ENCODE peak calls at places on chromosomes 16 and 17, in eight cellular contexts. S, V, A, D, P, K, W and Z are unnamed samples.

GRCh38 chr16:57988929-57989328 is 11.5 kb downstream of the ZNF319 start:
- DNase-seq in S (no peak), V (peak), A (no peak), D (peak), P (no peak), K (no peak), W (peak), Z (no peak)

GRCh38 chr16:67082891-67083290 is 26.9 kb upstream of the PHAF1 start:
- DNase-seq in S (no peak), V (no peak), A (no peak), D (no peak), P (no peak), K (no peak), W (no peak), Z (no peak)

GRCh38 chr16:11047057-11047456 is 102.7 kb downstream of the CLEC16A start:
- DNase-seq in S (no peak), V (peak), A (no peak), D (no peak), P (peak), K (no peak), W (no peak), Z (no peak)

GRCh38 chr17:82047914-82048570 is 3.6 kb downstream of the RFNG start:
- DNase-seq in S (no peak), V (no peak), A (no peak), D (peak), P (no peak), K (no peak), W (peak), Z (no peak)

GRCh38 chr16:2465653-2466415 is 5.3 kb upstream of the NTN3 start:
- DNase-seq in S (no peak), V (no peak), A (no peak), D (no peak), P (no peak), K (no peak), W (peak), Z (no peak)

GRCh38 chr16:19062706-19063105 is 4.7 kb upstream of the COQ7 start:
- DNase-seq in S (no peak), V (no peak), A (no peak), D (no peak), P (no peak), K (no peak), W (no peak), Z (no peak)

GRCh38 chr17:82154881-82155331 is 56.9 kb upstream of the FASN start:
- DNase-seq in S (no peak), V (no peak), A (no peak), D (no peak), P (no peak), K (no peak), W (peak), Z (no peak)

GRCh38 chr17:65554568-65555223 is 6.8 kb downstream of the AXIN2 start:
- DNase-seq in S (no peak), V (peak), A (peak), D (peak), P (no peak), K (peak), W (peak), Z (no peak)

GRCh38 chr16:87132361-87133014 is 184.7 kb downstream of the C16orf95 start:
- DNase-seq in S (no peak), V (peak), A (no peak), D (no peak), P (peak), K (no peak), W (peak), Z (peak)

GRCh38 chr17:80195671-80196529 is 24.2 kb downstream of the SGSH start:
- DNase-seq in S (no peak), V (no peak), A (no peak), D (no peak), P (peak), K (peak), W (peak), Z (peak)

GRCh38 chr17:68511671-68512246 is 471 bp upstream of the PRKAR1A start:
- DNase-seq in S (peak), V (peak), A (peak), D (peak), P (peak), K (peak), W (peak), Z (peak)

DNA sequence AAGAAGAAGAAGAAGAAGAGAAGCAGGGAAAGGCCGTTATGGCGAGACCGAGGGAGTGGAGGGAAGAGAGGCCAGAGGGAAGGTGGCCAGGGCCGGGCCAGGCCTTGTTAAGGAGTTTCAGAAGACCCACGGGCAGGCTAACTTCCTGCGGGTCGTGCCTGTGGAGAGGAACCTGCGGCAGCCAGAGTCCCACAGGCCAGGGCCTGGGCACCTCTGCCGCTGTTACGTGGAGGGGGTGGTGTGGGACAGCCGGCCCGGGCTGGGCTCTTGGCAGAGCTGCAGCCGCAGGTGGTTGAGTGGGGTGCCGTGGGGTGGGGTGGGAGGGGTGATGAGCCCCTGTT is 5.5 kb downstream of the WDR81 start:
- DNase-seq in S (no peak), V (no peak), A (no peak), D (no peak), P (no peak), K (no peak), W (no peak), Z (no peak)
- H3K4me3 ChIP-seq in S (no peak), V (peak), A (no peak), D (peak), P (no peak), K (no peak), W (no peak), Z (no peak)

DNA sequence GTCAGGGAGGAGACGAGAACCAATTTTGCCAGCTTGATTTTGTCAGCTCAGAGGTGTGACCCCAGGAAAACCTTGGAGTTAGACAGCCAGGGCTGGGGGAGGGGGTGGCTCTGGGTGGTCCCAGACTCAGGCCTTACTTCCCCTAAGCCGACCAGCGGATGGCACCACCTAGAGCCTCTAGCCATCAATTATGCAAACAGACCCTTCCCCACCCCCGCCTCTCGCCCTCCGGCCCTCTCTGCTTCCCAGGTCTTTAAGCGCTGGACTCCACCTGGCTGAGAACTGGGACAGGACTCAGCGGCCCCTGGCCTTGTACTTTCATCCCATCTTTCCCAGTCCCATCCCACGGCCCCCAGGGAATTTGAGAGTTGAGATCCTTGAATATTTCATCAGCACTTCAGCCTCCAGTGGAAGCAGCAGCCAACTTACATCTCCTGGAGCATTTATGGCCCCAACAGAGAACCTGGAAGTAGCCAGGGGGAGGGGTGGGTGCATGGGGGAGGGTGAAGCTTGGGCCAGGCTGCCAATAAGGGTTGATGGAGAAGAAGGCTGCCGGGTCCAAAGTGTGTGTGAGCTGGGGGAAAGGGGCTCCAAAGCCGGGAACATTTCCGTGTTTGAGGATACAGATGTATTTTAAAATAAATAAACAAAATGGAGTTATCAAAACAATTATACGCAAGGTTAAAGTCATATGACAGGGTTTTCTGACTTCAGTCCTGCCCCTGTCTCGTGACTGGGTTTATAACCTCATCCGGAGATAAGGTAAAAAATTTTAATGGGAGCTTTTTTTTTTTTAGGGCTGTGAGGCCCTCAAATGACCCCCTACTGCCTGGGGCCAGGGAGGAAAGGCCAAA is 7.5 kb upstream of the JUP start:
- DNase-seq in S (no peak), V (no peak), A (peak), D (no peak), P (peak), K (peak), W (no peak), Z (peak)
- H3K4me3 ChIP-seq in S (no peak), V (no peak), A (no peak), D (no peak), P (no peak), K (peak), W (no peak), Z (peak)

GRCh38 chr16:69924041-69924775 is 26.9 kb upstream of the CLEC18A start:
- DNase-seq in S (no peak), V (no peak), A (no peak), D (no peak), P (no peak), K (no peak), W (no peak), Z (no peak)
- H3K4me3 ChIP-seq in S (no peak), V (no peak), A (no peak), D (no peak), P (no peak), K (no peak), W (no peak), Z (no peak)

GRCh38 chr16:12901597-12902436 is at the start of gene SHISA9:
- DNase-seq in S (no peak), V (no peak), A (no peak), D (no peak), P (no peak), K (peak), W (no peak), Z (no peak)
- H3K4me3 ChIP-seq in S (no peak), V (peak), A (no peak), D (peak), P (no peak), K (peak), W (peak), Z (no peak)